ENCODE peak calls at places on chromosomes 16 and 17, in five cellular contexts. Q, X, F, B and Z are unnamed samples.

GRCh38 chr17:69857412-69857835 is 217.6 kb upstream of the KCNJ16 start:
- DNase-seq in Q (no peak), X (no peak), F (no peak), B (no peak), Z (no peak)

GRCh38 chr17:43018008-43018853 is 4.0 kb downstream of the VAT1 start:
- DNase-seq in Q (no peak), X (no peak), F (peak; percentile 64), B (no peak), Z (no peak)

GRCh38 chr17:1551741-1552140 is 10.9 kb downstream of the PITPNA start:
- DNase-seq in Q (no peak), X (no peak), F (peak; percentile 2), B (no peak), Z (no peak)

GRCh38 chr16:85274924-85275323 is 162.7 kb upstream of the CIBAR2 start:
- DNase-seq in Q (no peak), X (no peak), F (no peak), B (no peak), Z (no peak)

GRCh38 chr17:15350777-15351486 is 9.5 kb upstream of the TEKT3 start:
- DNase-seq in Q (no peak), X (no peak), F (no peak), B (no peak), Z (no peak)

GRCh38 chr17:59527325-59527917 is 38.0 kb upstream of the DHX40 start:
- DNase-seq in Q (no peak), X (no peak), F (no peak), B (no peak), Z (no peak)

GRCh38 chr17:44599298-44600175 is 42.3 kb downstream of the FZD2 start:
- DNase-seq in Q (peak; percentile 36), X (no peak), F (peak; percentile 90), B (peak; percentile 86), Z (no peak)

GRCh38 chr17:12790806-12791148 is 1.5 kb downstream of the ARHGAP44 start:
- DNase-seq in Q (no peak), X (no peak), F (no peak), B (no peak), Z (no peak)

GRCh38 chr16:31451681-31452351 is 7.5 kb upstream of the ARMC5 start:
- DNase-seq in Q (peak; percentile 61), X (no peak), F (peak; percentile 80), B (peak; percentile 80), Z (no peak)

GRCh38 chr16:28863929-28864886 is 565 bp downstream of the SH2B1 start:
- DNase-seq in Q (peak; percentile 33), X (no peak), F (no peak), B (peak; percentile 51), Z (no peak)

GRCh38 chr16:55487048-55487803 is 8.2 kb downstream of the MMP2 start:
- DNase-seq in Q (peak; percentile 66), X (no peak), F (no peak), B (no peak), Z (no peak)

GRCh38 chr16:28597692-28598261 is 927 bp upstream of the SULT1A2 start:
- DNase-seq in Q (no peak), X (no peak), F (peak; percentile 32), B (no peak), Z (no peak)

GRCh38 chr16:48206594-48207242 is 37.4 kb upstream of the LONP2 start:
- DNase-seq in Q (no peak), X (no peak), F (no peak), B (no peak), Z (no peak)

GRCh38 chr17:1649844-1650409 is at the start of gene RILP:
- DNase-seq in Q (peak; percentile 85), X (peak; percentile 73), F (peak; percentile 94), B (peak; percentile 97), Z (no peak)

GRCh38 chr16:30656388-30656787 is 1.8 kb upstream of the FBRS start:
- DNase-seq in Q (no peak), X (no peak), F (no peak), B (no peak), Z (no peak)

GRCh38 chr17:38747385-38748328 is 479 bp downstream of the PCGF2 start:
- DNase-seq in Q (peak; percentile 52), X (no peak), F (peak; percentile 88), B (peak; percentile 46), Z (no peak)
- TF ChIP-seq CTCF in Q (peak; percentile 7), X (no peak), F (no peak), B (peak; percentile 10), Z (peak; percentile 36)

DNA sequence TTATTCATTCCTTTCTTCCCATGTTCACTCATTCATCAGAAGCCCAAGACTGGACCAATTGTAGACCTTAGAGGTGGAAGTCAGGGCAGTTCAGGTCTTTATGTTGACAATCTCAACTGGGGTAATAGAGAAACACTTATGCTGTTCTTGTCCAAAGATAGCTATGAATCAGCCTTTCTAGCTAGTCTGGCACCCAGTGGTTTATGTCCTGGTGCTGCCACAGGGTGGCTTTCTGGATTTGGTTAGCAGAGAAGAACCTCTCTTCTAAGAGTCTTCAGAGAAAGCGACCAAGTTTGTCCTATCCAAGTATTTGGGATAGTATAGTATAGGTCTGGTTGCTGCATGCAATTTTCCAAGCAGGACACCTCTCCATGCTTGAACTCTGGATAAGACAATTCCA is 83.3 kb downstream of the NOG start:
- DNase-seq in Q (no peak), X (no peak), F (no peak), B (no peak), Z (no peak)
- TF ChIP-seq CTCF in Q (peak; percentile 27), X (no peak), F (no peak), B (no peak), Z (no peak)

GRCh38 chr17:63497708-63498483 is 21.0 kb downstream of the ACE start:
- DNase-seq in Q (no peak), X (no peak), F (no peak), B (no peak), Z (no peak)
- TF ChIP-seq CTCF in Q (no peak), X (no peak), F (peak; percentile 16), B (peak; percentile 5), Z (no peak)

DNA sequence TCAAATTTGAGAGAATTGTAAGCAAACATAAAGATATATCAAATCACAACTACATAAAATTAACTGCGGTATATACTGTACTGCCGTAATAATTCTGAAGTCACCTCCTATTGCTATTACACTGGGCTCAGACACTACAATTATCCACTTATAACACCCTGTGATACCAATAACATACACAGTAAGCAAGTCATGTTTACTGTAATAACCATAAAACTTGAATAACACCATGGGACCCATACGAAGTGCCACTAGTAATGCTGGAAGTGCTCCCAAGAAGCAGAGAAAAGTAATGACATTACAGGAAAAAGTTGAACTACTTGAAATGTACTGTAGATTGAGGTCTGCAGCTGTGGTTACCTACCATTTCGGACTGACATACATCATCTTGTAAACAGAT is 24.0 kb downstream of the CMC2 start:
- DNase-seq in Q (no peak), X (no peak), F (no peak), B (no peak), Z (no peak)
- TF ChIP-seq CTCF in Q (no peak), X (no peak), F (no peak), B (no peak), Z (no peak)

DNA sequence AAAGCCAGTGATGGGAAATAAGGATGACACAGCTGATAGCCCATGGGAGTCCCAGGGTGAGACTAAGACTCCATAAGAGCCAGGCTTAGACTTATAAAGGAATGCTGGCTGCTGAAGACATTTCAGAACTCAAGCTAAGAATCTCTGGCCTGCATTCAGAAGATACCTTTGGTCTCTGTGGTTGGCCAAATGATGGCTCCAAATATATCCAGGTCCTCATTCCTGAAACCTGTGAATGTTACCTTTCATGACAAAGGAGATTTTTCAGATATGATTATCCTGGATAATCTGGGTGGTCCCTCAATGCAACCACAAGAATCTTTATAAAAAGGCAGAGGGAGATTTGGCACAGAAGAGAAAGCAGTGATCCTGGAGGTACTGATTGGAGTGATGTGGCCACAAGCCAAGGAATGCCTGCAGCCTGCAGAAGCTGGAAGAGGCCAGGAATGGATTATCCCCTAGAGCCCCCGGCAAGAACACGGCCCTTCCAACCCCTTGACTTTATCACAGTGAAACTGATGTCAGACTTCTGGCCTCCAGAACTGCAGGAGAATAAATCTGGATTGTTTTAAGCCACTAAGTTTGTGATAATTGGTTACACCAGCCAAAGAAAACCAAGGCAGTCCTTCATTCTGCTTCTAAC is 253.3 kb downstream of the SLC39A11 start:
- DNase-seq in Q (no peak), X (no peak), F (no peak), B (no peak), Z (no peak)
- TF ChIP-seq CTCF in Q (no peak), X (no peak), F (no peak), B (no peak), Z (no peak)

GRCh38 chr16:69072640-69072974 is 32.8 kb upstream of the HAS3 start:
- DNase-seq in Q (no peak), X (no peak), F (no peak), B (no peak), Z (no peak)
- TF ChIP-seq CTCF in Q (no peak), X (no peak), F (no peak), B (no peak), Z (no peak)